ENCODE peak calls at places on chromosome 18, in nine cellular contexts. One of them, this sample, is unnamed.

GRCh38 chr18:79575891-79576685 is 103.5 kb upstream of the CTDP1 start:
- DNase-seq in thoracic aorta: no peak
- DNase-seq in lung: no peak
- DNase-seq in HL-60: peak
- DNase-seq in GM23248: peak
- DNase-seq in A549: no peak
- DNase-seq in pancreas: peak
- DNase-seq in aorta: peak
- DNase-seq in right cardiac atrium: peak
- DNase-seq in this sample: peak

GRCh38 chr18:13401404-13401803 is 182.8 kb downstream of the LDLRAD4 start:
- DNase-seq in HL-60: no peak
- DNase-seq in pancreas: no peak
- DNase-seq in thoracic aorta: no peak
- DNase-seq in right cardiac atrium: no peak
- DNase-seq in lung: no peak
- DNase-seq in aorta: no peak
- DNase-seq in GM23248: no peak
- DNase-seq in A549: no peak
- DNase-seq in this sample: no peak

GRCh38 chr18:68665623-68666022 is 49.3 kb downstream of the TMX3 start:
- DNase-seq in lung: no peak
- DNase-seq in HL-60: peak
- DNase-seq in GM23248: no peak
- DNase-seq in pancreas: no peak
- DNase-seq in right cardiac atrium: no peak
- DNase-seq in aorta: no peak
- DNase-seq in A549: no peak
- DNase-seq in thoracic aorta: no peak
- DNase-seq in this sample: no peak

GRCh38 chr18:32549248-32549842 is 78.7 kb upstream of the GAREM1 start:
- DNase-seq in pancreas: peak
- DNase-seq in thoracic aorta: no peak
- DNase-seq in GM23248: peak
- DNase-seq in HL-60: peak
- DNase-seq in lung: peak
- DNase-seq in A549: peak
- DNase-seq in right cardiac atrium: peak
- DNase-seq in aorta: no peak
- DNase-seq in this sample: peak

GRCh38 chr18:46164920-46165319 is 60.7 kb downstream of the HAUS1 start:
- DNase-seq in pancreas: no peak
- DNase-seq in A549: no peak
- DNase-seq in right cardiac atrium: no peak
- DNase-seq in lung: no peak
- DNase-seq in thoracic aorta: no peak
- DNase-seq in GM23248: no peak
- DNase-seq in HL-60: no peak
- DNase-seq in aorta: no peak
- DNase-seq in this sample: no peak

GRCh38 chr18:26556573-26556972 is 8.2 kb upstream of the KCTD1 start:
- DNase-seq in GM23248: peak
- DNase-seq in pancreas: no peak
- DNase-seq in A549: no peak
- DNase-seq in lung: no peak
- DNase-seq in right cardiac atrium: no peak
- DNase-seq in thoracic aorta: no peak
- DNase-seq in aorta: no peak
- DNase-seq in HL-60: no peak
- DNase-seq in this sample: no peak

GRCh38 chr18:53698907-53699306 is 525.6 kb downstream of the MBD2 start:
- DNase-seq in right cardiac atrium: peak
- DNase-seq in lung: peak
- DNase-seq in thoracic aorta: no peak
- DNase-seq in GM23248: peak
- DNase-seq in aorta: no peak
- DNase-seq in pancreas: no peak
- DNase-seq in HL-60: peak
- DNase-seq in A549: peak
- DNase-seq in this sample: no peak

GRCh38 chr18:24094561-24094960 is 44.3 kb upstream of the CABYR start:
- DNase-seq in lung: no peak
- DNase-seq in pancreas: no peak
- DNase-seq in A549: no peak
- DNase-seq in HL-60: no peak
- DNase-seq in aorta: no peak
- DNase-seq in GM23248: peak
- DNase-seq in right cardiac atrium: no peak
- DNase-seq in thoracic aorta: no peak
- DNase-seq in this sample: no peak

GRCh38 chr18:49025426-49025766 is 74.6 kb upstream of the SMAD7 start:
- DNase-seq in lung: no peak
- DNase-seq in HL-60: no peak
- DNase-seq in thoracic aorta: no peak
- DNase-seq in A549: no peak
- DNase-seq in GM23248: no peak
- DNase-seq in right cardiac atrium: no peak
- DNase-seq in pancreas: no peak
- DNase-seq in aorta: no peak
- DNase-seq in this sample: no peak

GRCh38 chr18:76707534-76707933 is 114.8 kb upstream of the ZNF236 start:
- DNase-seq in HL-60: no peak
- DNase-seq in thoracic aorta: no peak
- DNase-seq in aorta: no peak
- DNase-seq in A549: no peak
- DNase-seq in GM23248: no peak
- DNase-seq in right cardiac atrium: no peak
- DNase-seq in lung: no peak
- DNase-seq in pancreas: no peak
- DNase-seq in this sample: no peak

GRCh38 chr18:23330423-23330822 is 122.7 kb upstream of the RIOK3 start:
- DNase-seq in aorta: no peak
- DNase-seq in A549: no peak
- DNase-seq in pancreas: no peak
- DNase-seq in GM23248: no peak
- DNase-seq in thoracic aorta: no peak
- DNase-seq in right cardiac atrium: no peak
- DNase-seq in HL-60: no peak
- DNase-seq in lung: no peak
- DNase-seq in this sample: no peak

GRCh38 chr18:44759925-44760342 is 79.2 kb downstream of the SETBP1 start:
- DNase-seq in GM23248: no peak
- DNase-seq in thoracic aorta: no peak
- DNase-seq in HL-60: no peak
- DNase-seq in pancreas: no peak
- DNase-seq in right cardiac atrium: no peak
- DNase-seq in lung: no peak
- DNase-seq in aorta: no peak
- DNase-seq in A549: no peak
- DNase-seq in this sample: no peak

GRCh38 chr18:78641689-78642231 is 337.9 kb upstream of the SALL3 start:
- DNase-seq in pancreas: no peak
- DNase-seq in thoracic aorta: no peak
- DNase-seq in A549: no peak
- DNase-seq in aorta: no peak
- DNase-seq in HL-60: peak
- DNase-seq in GM23248: no peak
- DNase-seq in right cardiac atrium: no peak
- DNase-seq in lung: no peak
- DNase-seq in this sample: no peak

GRCh38 chr18:72871091-72871490 is 3.3 kb upstream of the NETO1 start:
- DNase-seq in thoracic aorta: no peak
- DNase-seq in A549: no peak
- DNase-seq in GM23248: no peak
- DNase-seq in pancreas: no peak
- DNase-seq in HL-60: no peak
- DNase-seq in lung: no peak
- DNase-seq in aorta: no peak
- DNase-seq in right cardiac atrium: no peak
- DNase-seq in this sample: no peak

GRCh38 chr18:25650201-25650941 is 298.4 kb upstream of the ZNF521 start:
- DNase-seq in A549: no peak
- DNase-seq in lung: no peak
- DNase-seq in GM23248: peak
- DNase-seq in thoracic aorta: no peak
- DNase-seq in aorta: no peak
- DNase-seq in right cardiac atrium: no peak
- DNase-seq in pancreas: no peak
- DNase-seq in HL-60: no peak
- DNase-seq in this sample: no peak

GRCh38 chr18:32707586-32707985 is 65.2 kb downstream of the KLHL14 start:
- DNase-seq in aorta: no peak
- DNase-seq in GM23248: no peak
- DNase-seq in pancreas: no peak
- DNase-seq in A549: no peak
- DNase-seq in lung: no peak
- DNase-seq in thoracic aorta: no peak
- DNase-seq in right cardiac atrium: no peak
- DNase-seq in HL-60: no peak
- DNase-seq in this sample: no peak

GRCh38 chr18:45738660-45739059 is 14.7 kb downstream of the SLC14A1 start:
- DNase-seq in HL-60: no peak
- DNase-seq in thoracic aorta: no peak
- DNase-seq in lung: no peak
- DNase-seq in GM23248: no peak
- DNase-seq in right cardiac atrium: no peak
- DNase-seq in pancreas: no peak
- DNase-seq in A549: peak
- DNase-seq in aorta: no peak
- DNase-seq in this sample: no peak

DNA sequence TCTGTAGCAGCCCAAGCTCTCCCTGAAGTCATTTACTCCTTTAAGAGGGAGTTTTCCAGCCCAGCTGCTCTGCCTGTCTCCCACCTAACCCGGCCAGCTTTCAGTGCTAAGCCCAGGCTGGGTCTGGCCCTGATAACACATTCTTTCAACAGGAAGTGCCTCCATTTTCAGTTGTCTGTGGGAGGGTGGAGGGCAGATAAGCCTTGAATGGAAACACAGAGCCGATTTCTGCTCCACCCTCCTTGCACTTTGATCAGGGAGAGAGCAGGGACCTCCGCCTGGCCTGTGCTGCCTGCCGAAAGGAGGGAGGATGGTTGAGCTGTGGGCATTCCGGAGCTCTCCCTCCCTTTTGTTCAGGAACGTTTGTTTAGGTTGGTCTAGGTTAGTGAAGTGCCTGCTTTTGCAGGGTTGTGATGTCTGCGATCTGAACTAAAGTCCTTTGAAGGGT is 24.8 kb downstream of the GATA6 start:
- DNase-seq in thoracic aorta: no peak
- DNase-seq in aorta: no peak
- DNase-seq in GM23248: no peak
- DNase-seq in pancreas: no peak
- DNase-seq in A549: no peak
- DNase-seq in right cardiac atrium: peak
- DNase-seq in HL-60: no peak
- DNase-seq in lung: no peak
- DNase-seq in this sample: no peak
- H3K27ac ChIP-seq in thoracic aorta: peak
- H3K27ac ChIP-seq in aorta: peak
- H3K27ac ChIP-seq in GM23248: no peak
- H3K27ac ChIP-seq in pancreas: peak
- H3K27ac ChIP-seq in A549: no peak
- H3K27ac ChIP-seq in right cardiac atrium: peak
- H3K27ac ChIP-seq in HL-60: no peak
- H3K27ac ChIP-seq in lung: peak
- H3K27ac ChIP-seq in this sample: peak

GRCh38 chr18:36300211-36300610 is 2.7 kb downstream of the FHOD3 start:
- DNase-seq in aorta: no peak
- DNase-seq in A549: no peak
- DNase-seq in thoracic aorta: no peak
- DNase-seq in pancreas: no peak
- DNase-seq in GM23248: no peak
- DNase-seq in HL-60: no peak
- DNase-seq in right cardiac atrium: no peak
- DNase-seq in lung: no peak
- DNase-seq in this sample: no peak
- H3K4me3 ChIP-seq in aorta: no peak
- H3K4me3 ChIP-seq in A549: no peak
- H3K4me3 ChIP-seq in thoracic aorta: no peak
- H3K4me3 ChIP-seq in pancreas: no peak
- H3K4me3 ChIP-seq in GM23248: no peak
- H3K4me3 ChIP-seq in HL-60: no peak
- H3K4me3 ChIP-seq in right cardiac atrium: no peak
- H3K4me3 ChIP-seq in lung: no peak
- H3K4me3 ChIP-seq in this sample: peak

DNA sequence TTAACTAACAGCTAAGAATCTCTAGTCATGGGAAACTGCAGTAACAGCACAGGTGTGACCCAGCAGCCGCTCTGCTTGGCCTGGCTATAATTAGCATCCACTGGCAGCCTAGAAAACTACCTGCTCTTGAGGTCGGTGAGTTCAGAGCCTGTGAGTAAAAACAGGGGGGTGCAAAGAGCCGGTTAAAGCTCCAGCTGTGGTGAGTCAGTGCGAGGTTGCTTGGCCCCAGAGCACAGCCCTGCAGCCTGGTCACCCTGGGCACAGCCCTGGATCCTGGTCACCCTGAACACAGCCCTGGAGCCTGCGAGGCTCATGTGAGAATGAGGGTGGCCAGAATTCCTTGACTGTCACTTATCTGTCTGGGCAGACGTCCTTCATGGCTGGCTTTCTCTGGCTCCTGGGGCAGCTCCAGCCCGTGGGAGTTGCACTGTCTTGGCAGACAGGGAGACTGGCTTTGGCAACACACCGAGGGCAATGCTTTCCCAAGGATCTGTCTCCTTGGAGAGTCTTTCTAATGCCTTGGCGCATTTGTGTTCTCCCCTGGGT is 249.9 kb upstream of the MEX3C start:
- DNase-seq in A549: no peak
- DNase-seq in lung: no peak
- DNase-seq in aorta: no peak
- DNase-seq in HL-60: no peak
- DNase-seq in GM23248: no peak
- DNase-seq in right cardiac atrium: peak
- DNase-seq in thoracic aorta: no peak
- DNase-seq in pancreas: peak
- DNase-seq in this sample: peak
- H3K27ac ChIP-seq in A549: no peak
- H3K27ac ChIP-seq in lung: no peak
- H3K27ac ChIP-seq in aorta: no peak
- H3K27ac ChIP-seq in HL-60: no peak
- H3K27ac ChIP-seq in GM23248: no peak
- H3K27ac ChIP-seq in right cardiac atrium: no peak
- H3K27ac ChIP-seq in thoracic aorta: no peak
- H3K27ac ChIP-seq in pancreas: peak
- H3K27ac ChIP-seq in this sample: peak

DNA sequence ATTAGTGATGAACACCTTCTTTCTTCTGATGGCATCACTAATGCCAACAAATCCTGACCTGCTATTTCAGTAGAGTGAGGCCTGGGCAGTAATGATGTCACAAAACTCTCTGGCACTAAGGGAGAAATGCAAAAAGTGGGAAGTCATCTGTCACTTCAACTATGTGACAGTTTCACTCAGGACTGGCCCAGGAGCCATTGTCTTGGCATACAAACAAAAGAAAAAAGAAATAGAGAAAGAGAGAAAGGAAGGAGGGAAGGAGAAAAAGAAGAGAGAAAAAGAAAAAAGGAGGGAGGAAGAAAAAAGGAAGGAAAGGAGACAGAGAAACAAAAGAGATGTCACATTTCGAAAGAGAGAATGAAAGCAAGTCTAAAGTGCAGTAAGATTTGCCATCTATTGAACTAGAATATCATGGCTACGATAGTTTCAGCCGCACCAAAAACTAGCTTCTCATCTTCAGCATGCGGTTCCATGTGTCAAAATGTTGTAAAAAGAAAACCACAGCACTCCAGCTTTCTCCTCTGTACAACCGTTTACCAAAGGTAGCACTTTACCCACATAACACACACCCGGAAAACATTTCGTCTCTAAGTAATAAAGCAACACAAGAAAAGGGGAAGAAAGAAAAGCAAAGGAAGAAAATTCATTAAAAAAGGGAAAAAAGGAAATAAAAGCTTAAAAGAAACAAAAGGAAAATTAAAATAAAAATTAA is 50.1 kb downstream of the CD226 start:
- DNase-seq in thoracic aorta: no peak
- DNase-seq in lung: no peak
- DNase-seq in GM23248: no peak
- DNase-seq in HL-60: peak
- DNase-seq in pancreas: no peak
- DNase-seq in aorta: no peak
- DNase-seq in A549: no peak
- DNase-seq in right cardiac atrium: no peak
- DNase-seq in this sample: no peak
- H3K4me3 ChIP-seq in thoracic aorta: no peak
- H3K4me3 ChIP-seq in lung: no peak
- H3K4me3 ChIP-seq in GM23248: no peak
- H3K4me3 ChIP-seq in HL-60: no peak
- H3K4me3 ChIP-seq in pancreas: no peak
- H3K4me3 ChIP-seq in aorta: no peak
- H3K4me3 ChIP-seq in A549: no peak
- H3K4me3 ChIP-seq in right cardiac atrium: no peak
- H3K4me3 ChIP-seq in this sample: no peak

This sample was measured in left ventricle myocardium inferior.